ENCODE peak calls at places on chromosome 7, in ten cellular contexts. Z is ovary, W is A549, B is hepatocyte, M is AG10803, A is psoas muscle, D is type B pancreatic cell, I is IMR-90, E is fibroblast of lung, H is HFF-Myc. F is an unnamed sample.
A peak's percentile ranks its signal among the peaks of the same experiment; 100 is the strongest.

GRCh38 chr7:128939075-128939860 is 1.5 kb downstream of the IRF5 start:
- DNase-seq in M (no peak), B (no peak), H (no peak), I (no peak), W (no peak), E (no peak), D (no peak), A (no peak), Z (no peak), F (no peak)

GRCh38 chr7:148650232-148650858 is 48.4 kb upstream of the CUL1 start:
- DNase-seq in D (no peak), H (no peak), E (peak; percentile 84), A (no peak), I (peak; percentile 65), M (peak; percentile 65), Z (no peak), W (no peak), B (no peak), F (peak; percentile 59)

GRCh38 chr7:128931186-128931798 is 6.4 kb upstream of the IRF5 start:
- DNase-seq in E (no peak), B (no peak), H (no peak), W (no peak), I (no peak), Z (no peak), D (peak; percentile 58), A (no peak), M (no peak), F (no peak)

GRCh38 chr7:48839108-48839507 is 85.2 kb upstream of the CDC14C start:
- DNase-seq in B (no peak), E (no peak), M (no peak), H (no peak), A (no peak), W (no peak), D (no peak), Z (no peak), I (no peak), F (no peak)

GRCh38 chr7:7565018-7565680 is 1.5 kb upstream of the MIOS start:
- DNase-seq in M (no peak), B (no peak), A (no peak), E (no peak), D (no peak), Z (no peak), H (no peak), W (no peak), I (no peak), F (no peak)

GRCh38 chr7:82506702-82507101 is 63.1 kb upstream of the CACNA2D1 start:
- DNase-seq in W (no peak), I (peak; percentile 62), Z (peak; percentile 21), B (peak; percentile 26), E (peak; percentile 75), H (no peak), A (peak; percentile 39), M (peak; percentile 4), D (no peak), F (no peak)

GRCh38 chr7:130210181-130210935 is 2.7 kb downstream of the SSMEM1 start:
- DNase-seq in A (no peak), B (no peak), W (no peak), M (peak; percentile 58), H (no peak), Z (no peak), D (no peak), I (peak; percentile 22), E (peak; percentile 16), F (peak; percentile 55)

GRCh38 chr7:102004229-102004628 is 186.8 kb downstream of the CUX1 start:
- DNase-seq in E (peak; percentile 20), H (no peak), Z (no peak), A (no peak), D (no peak), W (no peak), M (peak; percentile 16), B (no peak), I (peak; percentile 19), F (no peak)

GRCh38 chr7:23106491-23106800 is 861 bp downstream of the KLHL7 start:
- DNase-seq in M (no peak), A (no peak), W (no peak), Z (no peak), B (no peak), H (no peak), E (peak; percentile 48), D (no peak), I (no peak), F (no peak)

GRCh38 chr7:23107781-23108180 is 2.2 kb downstream of the KLHL7 start:
- DNase-seq in B (no peak), I (no peak), A (no peak), M (no peak), W (no peak), H (no peak), Z (no peak), D (no peak), E (peak; percentile 4), F (no peak)

GRCh38 chr7:23105086-23105643 is 420 bp upstream of the KLHL7 start:
- DNase-seq in D (no peak), M (no peak), Z (no peak), A (no peak), H (no peak), I (no peak), E (no peak), B (no peak), W (no peak), F (no peak)

GRCh38 chr7:23105644-23106490 is at the start of gene KLHL7:
- DNase-seq in B (peak; percentile 97), W (peak; percentile 93), D (peak; percentile 96), H (peak; percentile 65), I (peak; percentile 87), M (peak; percentile 87), Z (peak; percentile 96), A (peak; percentile 98), E (peak; percentile 90), F (peak; percentile 90)

DNA sequence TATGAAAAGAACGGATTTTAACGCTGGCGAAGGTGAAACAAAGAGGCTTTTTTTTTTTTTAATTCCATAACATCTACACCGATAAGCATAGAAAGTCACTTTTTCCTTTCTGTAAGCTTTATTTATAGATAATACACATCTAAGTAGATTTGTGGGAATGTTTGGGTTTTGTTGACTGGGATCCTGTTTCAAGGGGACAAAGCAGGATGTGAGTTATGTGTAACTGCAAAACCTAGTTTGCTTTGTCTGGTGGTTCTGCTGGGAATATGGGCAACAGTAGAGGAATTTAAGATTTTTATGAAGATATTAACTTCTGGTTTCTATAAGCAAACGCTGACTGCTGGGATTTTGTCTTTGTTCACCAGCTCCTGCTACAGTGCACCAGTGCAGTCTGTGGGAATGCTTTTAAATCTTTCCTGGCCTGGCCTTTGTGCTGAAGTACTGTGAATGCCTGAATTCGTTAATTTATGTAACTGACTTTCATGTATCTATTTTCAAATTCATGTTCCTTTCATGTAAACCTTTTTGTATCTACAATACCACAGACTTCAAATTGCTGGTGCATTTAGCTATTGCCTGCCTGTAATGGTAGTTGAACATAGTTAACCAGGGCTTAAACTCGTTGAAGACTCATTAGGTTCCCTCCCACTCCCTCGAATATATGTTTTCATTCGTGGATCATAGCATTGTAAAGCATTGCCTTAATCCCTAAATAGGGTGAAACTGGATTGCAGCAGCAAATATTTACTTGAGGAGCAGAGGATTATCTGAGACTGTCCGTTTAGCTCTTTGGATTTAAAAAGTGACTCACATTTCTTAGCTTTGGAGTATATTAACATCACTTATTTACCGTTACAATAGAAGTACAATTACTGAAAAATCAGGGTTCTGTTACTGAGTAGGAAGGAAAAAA is 1.5 kb downstream of the KLHL7 start:
- DNase-seq in W (no peak), Z (no peak), I (peak; percentile 14), D (no peak), H (no peak), B (peak; percentile 16), E (peak; percentile 20), M (no peak), A (no peak), F (no peak)
- TF ChIP-seq CTCF in W (no peak), Z (no peak), I (no peak), D (no peak), H (no peak), B (no peak), E (no peak), M (no peak), A (no peak), F (no peak)

GRCh38 chr7:100812729-100813128 is 14.6 kb downstream of the EPHB4 start:
- DNase-seq in H (no peak), Z (no peak), E (no peak), M (no peak), W (no peak), A (no peak), B (no peak), I (no peak), D (no peak), F (no peak)
- TF ChIP-seq CTCF in H (no peak), Z (no peak), E (no peak), M (no peak), W (no peak), A (no peak), B (no peak), I (no peak), D (no peak), F (no peak)

DNA sequence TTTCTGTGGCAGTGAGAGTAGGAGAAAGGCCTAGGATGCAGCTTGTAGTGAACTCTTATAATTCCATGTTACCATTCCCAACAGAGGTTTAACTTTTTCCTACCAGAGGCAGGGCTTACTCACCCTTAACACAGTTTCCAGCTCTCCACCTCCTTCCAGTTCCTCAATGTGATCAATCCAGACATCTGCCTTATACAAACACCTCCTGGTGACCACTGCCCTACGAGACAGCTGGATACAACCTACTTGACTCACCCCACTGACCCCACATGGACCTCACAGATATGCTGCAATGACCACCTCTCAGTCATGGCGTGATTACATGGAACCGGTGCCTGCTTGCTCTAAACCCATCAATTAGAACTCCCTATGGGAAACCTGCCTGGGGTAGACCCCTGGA is 326.5 kb downstream of the TNS3 start:
- DNase-seq in W (no peak), I (peak; percentile 44), H (no peak), A (no peak), D (no peak), E (no peak), Z (no peak), M (no peak), B (no peak), F (no peak)
- TF ChIP-seq CTCF in W (no peak), I (no peak), H (no peak), A (no peak), D (no peak), E (no peak), Z (no peak), M (no peak), B (no peak), F (no peak)

GRCh38 chr7:5630670-5631069 is 150.8 kb downstream of the RNF216 start:
- DNase-seq in B (no peak), W (no peak), Z (no peak), D (no peak), H (no peak), I (no peak), A (no peak), E (no peak), M (peak; percentile 44), F (no peak)

GRCh38 chr7:5631185-5631584 is 150.3 kb downstream of the RNF216 start:
- DNase-seq in M (no peak), H (no peak), Z (no peak), D (no peak), A (no peak), B (no peak), E (no peak), W (no peak), I (no peak), F (no peak)

GRCh38 chr7:5627745-5628547 is 153.5 kb downstream of the RNF216 start:
- DNase-seq in B (no peak), M (no peak), D (no peak), I (no peak), W (no peak), E (no peak), A (no peak), Z (no peak), H (no peak), F (no peak)

GRCh38 chr7:5631752-5632151 is 149.7 kb downstream of the RNF216 start:
- DNase-seq in Z (no peak), E (no peak), M (no peak), I (no peak), A (no peak), W (no peak), D (no peak), B (no peak), H (no peak), F (no peak)

DNA sequence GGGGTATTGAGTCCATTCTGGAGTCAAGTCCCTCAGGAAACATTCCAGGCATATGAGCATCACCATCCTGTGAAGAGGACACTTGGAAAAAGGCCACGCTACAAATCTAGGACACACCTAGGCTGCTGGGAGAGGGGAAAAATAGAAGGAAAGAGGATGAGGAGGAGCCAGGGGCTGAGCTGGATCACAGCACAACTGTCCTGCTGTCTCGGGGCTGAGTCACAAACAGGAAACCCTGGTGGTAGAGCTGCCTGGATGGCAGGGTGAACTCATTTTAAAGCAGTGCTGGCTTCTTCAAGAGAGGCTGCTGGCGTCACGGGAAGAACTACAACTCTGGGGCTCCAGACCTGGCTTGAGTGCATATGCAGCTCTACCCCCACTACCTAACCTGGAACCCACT is 151.5 kb downstream of the RNF216 start:
- DNase-seq in M (peak; percentile 71), A (peak; percentile 37), I (peak; percentile 74), E (peak; percentile 76), W (no peak), H (peak; percentile 70), Z (no peak), B (no peak), D (no peak), F (peak; percentile 77)
- TF ChIP-seq CTCF in M (peak; percentile 32), A (no peak), I (no peak), E (no peak), W (no peak), H (no peak), Z (no peak), B (no peak), D (no peak), F (no peak)

F was measured in HFFc6.